ENCODE peak calls at places on chromosomes 11 and 22, in eight cellular contexts. C is AG09319, Y is RWPE2, P is spleen, S is heart left ventricle, W is endothelial cell, X is GM13977, V is progenitor cell of endocrine pancreas. E is an unnamed sample.

GRCh38 chr11:3046641-3047040 is 10.6 kb downstream of the CARS1 start:
- DNase-seq in C (no peak), Y (no peak), P (no peak), S (no peak), W (no peak), X (no peak), V (no peak), E (no peak)

GRCh38 chr11:112485280-112485679 is 224.6 kb upstream of the PLET1 start:
- DNase-seq in C (no peak), Y (no peak), P (no peak), S (no peak), W (no peak), X (no peak), V (no peak), E (no peak)

GRCh38 chr11:95358516-95359322 is 127.7 kb upstream of the SESN3 start:
- DNase-seq in C (no peak), Y (no peak), P (no peak), S (no peak), W (no peak), X (no peak), V (no peak), E (no peak)

GRCh38 chr22:45226681-45227186 is 14.0 kb downstream of the KIAA0930 start:
- DNase-seq in C (no peak), Y (peak; percentile 61), P (no peak), S (no peak), W (no peak), X (no peak), V (no peak), E (no peak)

GRCh38 chr11:119751281-119752060 is 22.5 kb upstream of the NECTIN1 start:
- DNase-seq in C (no peak), Y (no peak), P (peak; percentile 48), S (no peak), W (no peak), X (peak; percentile 79), V (no peak), E (no peak)

GRCh38 chr11:35182317-35182939 is 43.5 kb downstream of the CD44 start:
- DNase-seq in C (no peak), Y (no peak), P (no peak), S (no peak), W (no peak), X (peak; percentile 48), V (no peak), E (no peak)

GRCh38 chr22:32926600-32926999 is 125.1 kb downstream of the TIMP3 start:
- DNase-seq in C (no peak), Y (no peak), P (no peak), S (no peak), W (peak; percentile 45), X (peak; percentile 34), V (no peak), E (peak; percentile 34)

GRCh38 chr11:33704240-33705002 is 3.8 kb upstream of the C11orf91 start:
- DNase-seq in C (no peak), Y (no peak), P (no peak), S (no peak), W (no peak), X (no peak), V (no peak), E (no peak)

GRCh38 chr11:126469308-126469707 is 113.8 kb downstream of the ST3GAL4 start:
- DNase-seq in C (no peak), Y (no peak), P (no peak), S (no peak), W (no peak), X (no peak), V (no peak), E (no peak)

GRCh38 chr11:115941481-115941993 is 437.3 kb upstream of the CADM1 start:
- DNase-seq in C (no peak), Y (no peak), P (no peak), S (peak; percentile 57), W (no peak), X (no peak), V (no peak), E (no peak)

GRCh38 chr11:19380375-19380774 is 139.6 kb upstream of the E2F8 start:
- DNase-seq in C (no peak), Y (no peak), P (no peak), S (no peak), W (no peak), X (no peak), V (no peak), E (no peak)

DNA sequence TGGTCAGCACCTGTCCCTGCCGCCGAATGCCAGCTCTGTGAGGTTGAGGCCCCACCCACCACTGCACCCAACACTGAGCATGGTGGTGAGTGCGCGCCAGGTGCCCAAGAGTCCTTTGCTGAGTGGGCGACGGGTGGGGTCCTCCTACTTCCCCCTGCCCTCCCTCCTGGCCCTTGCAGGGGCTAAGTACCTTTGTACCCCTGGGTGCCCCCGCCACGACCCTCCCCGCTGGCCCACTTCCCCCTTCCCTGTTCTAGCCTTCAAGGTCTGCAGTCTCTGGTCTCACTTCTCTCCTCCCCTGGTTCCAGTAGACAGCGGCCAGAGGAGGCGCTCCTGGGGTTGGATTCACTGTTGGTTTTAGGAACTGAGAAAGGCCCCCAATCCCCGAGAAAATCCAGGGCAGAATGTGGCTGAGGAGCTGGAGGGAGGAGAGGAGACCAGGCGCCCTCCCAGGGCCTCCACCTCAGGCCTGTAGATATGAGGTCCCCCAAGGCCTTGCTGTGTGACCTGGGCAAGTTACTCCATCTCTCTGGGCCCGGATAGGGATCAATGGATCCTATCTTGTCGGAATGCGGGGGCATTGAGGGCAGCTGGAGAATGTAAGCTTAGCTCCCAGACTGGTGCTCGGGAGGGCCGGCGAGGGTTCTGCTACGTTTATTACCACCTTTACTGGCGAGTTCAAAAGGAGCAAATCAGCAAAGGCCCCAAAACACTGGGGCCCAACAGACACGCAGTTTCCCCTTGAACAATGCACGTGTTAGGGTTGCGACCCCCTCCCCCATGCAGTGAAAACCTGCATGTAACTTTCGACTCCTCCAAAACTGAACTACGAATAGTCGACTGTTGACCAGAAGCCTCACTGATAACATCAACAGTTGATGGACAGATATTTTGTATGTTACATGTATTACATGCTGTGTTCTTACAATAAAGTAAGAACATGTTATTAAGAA is 31.9 kb upstream of the SMIM38 start:
- DNase-seq in C (no peak), Y (peak; percentile 17), P (peak; percentile 35), S (no peak), W (no peak), X (no peak), V (no peak), E (no peak)
- TF ChIP-seq CTCF in C (no peak), Y (no peak), P (no peak), S (no peak), W (no peak), X (no peak), V (no peak), E (no peak)

DNA sequence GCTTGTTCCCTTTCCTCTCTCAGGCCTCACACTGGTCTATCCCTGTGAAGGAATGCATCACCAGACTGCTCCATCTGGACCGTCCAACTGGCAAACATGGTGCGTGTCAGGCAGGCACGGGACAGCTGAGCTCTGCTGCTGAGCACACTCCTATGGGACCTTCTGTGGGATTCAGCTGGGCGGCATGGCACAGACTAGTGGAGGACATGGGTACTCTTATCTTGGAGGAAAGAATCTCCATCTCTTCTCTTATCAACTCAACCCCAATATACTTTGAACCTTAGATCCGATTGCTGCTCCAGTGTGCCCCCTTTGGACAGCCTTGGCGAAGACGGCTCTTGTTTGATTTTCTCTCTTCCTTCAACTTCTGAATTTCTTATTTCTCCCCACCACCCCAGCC is 593.6 kb downstream of the ETS1 start:
- DNase-seq in C (no peak), Y (no peak), P (no peak), S (no peak), W (no peak), X (no peak), V (no peak), E (peak; percentile 40)
- TF ChIP-seq CTCF in C (no peak), Y (no peak), P (no peak), S (no peak), W (peak; percentile 43), X (no peak), V (peak; percentile 29), E (peak; percentile 58)

DNA sequence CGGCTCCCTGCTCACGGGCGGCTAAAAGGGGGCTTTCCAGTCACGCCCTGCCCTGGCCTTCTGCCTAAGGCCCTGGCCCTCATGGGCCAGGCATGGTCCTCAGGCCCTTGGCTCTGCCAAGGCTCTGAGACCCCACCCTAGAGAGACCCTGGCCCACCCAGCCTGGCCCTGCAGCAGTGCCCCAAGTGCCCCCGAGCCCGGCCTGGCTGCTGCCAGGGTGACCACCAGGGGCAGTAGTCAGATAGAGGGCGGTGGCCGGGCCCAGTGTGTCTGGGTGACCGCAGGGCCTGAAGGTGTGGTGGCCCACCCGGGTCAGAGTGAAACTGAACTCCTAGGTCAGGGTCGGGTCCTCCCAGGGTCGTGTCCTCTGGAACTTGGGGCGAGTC is 29.4 kb upstream of the CCDC188 start:
- DNase-seq in C (no peak), Y (no peak), P (no peak), S (no peak), W (peak; percentile 42), X (no peak), V (no peak), E (peak; percentile 46)
- TF ChIP-seq CTCF in C (no peak), Y (no peak), P (no peak), S (peak; percentile 14), W (peak; percentile 63), X (no peak), V (peak; percentile 55), E (peak; percentile 50)

DNA sequence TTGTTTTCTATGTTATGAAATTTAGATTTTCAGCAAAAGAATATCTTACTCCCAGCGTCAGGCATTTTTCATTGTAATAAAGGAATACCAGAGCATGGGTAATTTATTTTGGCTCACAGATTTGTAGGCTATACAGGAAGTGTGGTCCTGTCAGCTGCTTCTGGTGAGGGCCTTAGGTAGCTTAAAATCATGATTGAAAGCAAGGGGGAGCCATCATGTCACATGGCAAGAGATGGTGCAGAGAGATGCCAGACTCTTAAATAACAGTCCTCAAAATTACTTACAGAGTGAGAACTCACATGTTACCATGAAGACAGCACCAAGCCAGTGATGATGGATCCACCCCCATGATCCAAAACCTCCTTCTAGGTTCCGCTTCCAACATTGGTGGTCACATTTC is 825.0 kb upstream of the CHORDC1 start:
- DNase-seq in C (no peak), Y (no peak), P (no peak), S (no peak), W (no peak), X (no peak), V (no peak), E (no peak)
- TF ChIP-seq CTCF in C (no peak), Y (no peak), P (no peak), S (no peak), W (no peak), X (no peak), V (no peak), E (no peak)

DNA sequence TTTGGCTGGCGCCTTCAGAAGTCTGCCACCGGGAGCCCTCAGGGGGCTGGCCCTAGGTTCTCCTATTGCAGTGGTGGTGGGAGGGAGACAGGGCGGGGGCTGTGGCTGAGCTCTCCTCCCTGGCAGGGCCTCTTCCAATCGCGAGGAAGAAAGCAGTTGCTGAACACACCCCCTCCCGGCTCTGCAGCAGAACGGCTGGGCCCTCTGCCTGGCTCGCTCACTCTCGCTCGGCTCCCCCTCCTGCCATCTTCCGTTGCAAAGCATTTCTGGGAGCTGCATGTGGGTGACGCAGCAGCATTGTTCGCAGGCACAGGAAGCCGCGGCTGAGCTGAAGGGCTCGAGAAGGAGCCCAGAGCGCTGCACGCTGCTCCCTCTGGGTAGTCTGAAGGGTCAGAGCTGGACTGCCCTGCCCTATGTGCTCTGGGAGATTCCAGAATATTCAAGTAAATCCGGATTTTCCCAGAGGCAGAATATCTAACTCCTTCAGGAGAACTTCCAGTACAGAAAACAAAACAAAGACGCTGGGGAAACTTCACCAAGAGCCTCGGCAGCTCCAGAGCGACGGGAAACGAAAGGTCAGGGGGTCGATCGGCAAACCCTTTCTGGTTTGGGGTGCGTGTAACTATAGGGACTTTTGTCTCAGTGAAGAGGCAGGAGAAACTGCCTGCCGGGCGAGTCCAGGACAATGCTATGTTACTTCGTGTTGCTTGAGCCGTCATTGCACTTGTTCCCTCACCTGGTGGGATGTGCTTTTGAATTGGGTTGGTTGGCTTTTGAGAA is 26.3 kb upstream of the GRK2 start:
- DNase-seq in C (peak; percentile 97), Y (peak; percentile 99), P (peak; percentile 98), S (peak; percentile 98), W (peak; percentile 93), X (peak; percentile 88), V (peak; percentile 87), E (peak; percentile 95)
- TF ChIP-seq CTCF in C (no peak), Y (no peak), P (peak; percentile 41), S (no peak), W (no peak), X (no peak), V (no peak), E (no peak)